ENCODE peak calls at places on chromosome 17, in nine cellular contexts. K is IMR-90; E is psoas muscle; H is activated CD4-positive, alpha-beta T cell treated with anti-CD3 and anti-CD28 coated beads, Interleukin-2, amount 50 U/mL, for 1 hour; C is prostate gland; J is mucosa of descending colon; G is activated T-cell treated with anti-CD3 and anti-CD28 coated beads, Interleukin-2, amount 50 U/mL, for 4 hours; D is NCI-H1930; M is B cell. A is an unnamed sample.

GRCh38 chr17:78113804-78114785 is 14.5 kb downstream of the TMC6 start:
- DNase-seq in H (no peak), C (no peak), E (peak; percentile 38), M (peak; percentile 25), G (no peak), J (no peak), K (no peak), D (no peak), A (peak; percentile 66)

GRCh38 chr17:15233022-15233805 is 31.9 kb downstream of the PMP22 start:
- DNase-seq in J (no peak), M (no peak), C (no peak), D (no peak), K (peak; percentile 75), E (peak; percentile 50), G (no peak), H (no peak), A (no peak)

GRCh38 chr17:61390479-61390791 is 9.2 kb upstream of the TBX2 start:
- DNase-seq in J (no peak), G (no peak), M (no peak), H (no peak), E (no peak), C (no peak), K (no peak), D (no peak), A (no peak)

GRCh38 chr17:29158515-29159275 is 21.5 kb downstream of the MYO18A start:
- DNase-seq in D (no peak), E (peak; percentile 44), K (peak; percentile 74), H (no peak), M (no peak), G (no peak), J (no peak), C (no peak), A (no peak)

GRCh38 chr17:42679492-42680330 is 1.9 kb downstream of the CCR10 start:
- DNase-seq in H (peak; percentile 72), E (peak; percentile 92), G (peak; percentile 66), J (peak; percentile 88), C (peak; percentile 78), D (peak; percentile 55), K (peak; percentile 75), M (peak; percentile 89), A (peak; percentile 89)

GRCh38 chr17:7179317-7180254 is at the start of gene ASGR1:
- DNase-seq in H (no peak), G (no peak), M (no peak), J (no peak), D (no peak), K (no peak), E (no peak), C (no peak), A (no peak)

GRCh38 chr17:19309701-19310100 is 52.8 kb downstream of the B9D1 start:
- DNase-seq in D (no peak), C (no peak), H (no peak), J (no peak), G (no peak), M (no peak), K (no peak), E (no peak), A (no peak)

GRCh38 chr17:40124279-40125141 is 2.7 kb downstream of the MSL1 start:
- DNase-seq in D (no peak), K (peak; percentile 48), J (no peak), H (no peak), G (no peak), E (no peak), C (no peak), M (no peak), A (no peak)

GRCh38 chr17:39763046-39763800 is 25.5 kb downstream of the GRB7 start:
- DNase-seq in D (no peak), C (no peak), E (no peak), G (no peak), M (no peak), H (no peak), K (peak; percentile 35), J (no peak), A (no peak)

GRCh38 chr17:39229274-39229913 is 3.6 kb upstream of the STAC2 start:
- DNase-seq in E (no peak), K (peak; percentile 37), G (no peak), M (no peak), D (no peak), J (no peak), C (no peak), H (no peak), A (no peak)

GRCh38 chr17:9406046-9406631 is 169.5 kb downstream of the STX8 start:
- DNase-seq in E (no peak), G (no peak), H (no peak), K (peak; percentile 49), M (no peak), J (no peak), C (no peak), D (no peak), A (no peak)

GRCh38 chr17:36144014-36144413 is 32.4 kb downstream of the TBC1D3B start:
- DNase-seq in M (no peak), K (no peak), J (no peak), G (no peak), E (no peak), H (no peak), D (no peak), C (no peak), A (no peak)

GRCh38 chr17:15404116-15404730 is 62.8 kb upstream of the TEKT3 start:
- DNase-seq in J (no peak), H (no peak), K (peak; percentile 79), M (no peak), C (no peak), E (no peak), D (no peak), G (no peak), A (no peak)

GRCh38 chr17:69060835-69061234 is at the start of gene ABCA9:
- DNase-seq in K (peak; percentile 21), C (no peak), J (no peak), H (no peak), D (no peak), M (no peak), G (no peak), E (no peak), A (no peak)

GRCh38 chr17:61368832-61369468 is 30.7 kb upstream of the TBX2 start:
- DNase-seq in C (no peak), M (no peak), K (no peak), H (no peak), J (no peak), D (no peak), G (no peak), E (no peak), A (no peak)

GRCh38 chr17:17545031-17545820 is 46.3 kb downstream of the PEMT start:
- DNase-seq in C (no peak), D (no peak), E (peak; percentile 57), J (no peak), M (no peak), H (no peak), G (no peak), K (peak; percentile 57), A (no peak)

GRCh38 chr17:43767713-43768059 is 9.1 kb upstream of the SOST start:
- DNase-seq in D (no peak), C (no peak), K (no peak), H (no peak), M (no peak), E (no peak), J (no peak), G (no peak), A (no peak)

GRCh38 chr17:49962599-49963276 is 6.3 kb upstream of the DLX4 start:
- DNase-seq in K (no peak), G (no peak), H (no peak), J (no peak), M (no peak), C (no peak), D (no peak), E (no peak), A (no peak)

GRCh38 chr17:30924341-30924740 is 2.6 kb downstream of the ADAP2 start:
- DNase-seq in G (no peak), M (no peak), K (no peak), E (no peak), J (no peak), H (no peak), D (no peak), C (no peak), A (no peak)

GRCh38 chr17:32565401-32565800 is 78.6 kb downstream of the CDK5R1 start:
- DNase-seq in M (no peak), H (no peak), G (no peak), C (no peak), D (no peak), E (no peak), K (no peak), J (no peak), A (no peak)

GRCh38 chr17:45852535-45853297 is 8.0 kb downstream of the SPPL2C start:
- DNase-seq in D (peak; percentile 26), K (peak; percentile 55), E (no peak), C (peak; percentile 50), G (peak; percentile 56), M (peak; percentile 68), H (peak; percentile 62), J (no peak), A (peak; percentile 73)

GRCh38 chr17:78375401-78376079 is 2.9 kb upstream of the PGS1 start:
- DNase-seq in E (no peak), K (peak; percentile 98), G (no peak), C (no peak), J (no peak), D (no peak), M (no peak), H (no peak), A (no peak)

GRCh38 chr17:16459271-16459670 is 32.7 kb downstream of the LRRC75A start:
- DNase-seq in G (no peak), E (no peak), J (peak; percentile 11), C (no peak), D (no peak), M (no peak), H (no peak), K (no peak), A (no peak)

GRCh38 chr17:10055251-10055975 is 143.0 kb downstream of the GAS7 start:
- DNase-seq in K (no peak), H (no peak), G (no peak), D (no peak), C (no peak), M (no peak), J (no peak), E (no peak), A (no peak)

GRCh38 chr17:66982011-66982508 is 17.6 kb downstream of the CACNG4 start:
- DNase-seq in D (no peak), J (no peak), K (no peak), G (no peak), E (no peak), H (no peak), C (no peak), M (no peak), A (no peak)

GRCh38 chr17:50148226-50149098 is 2.0 kb downstream of the PPP1R9B start:
- DNase-seq in K (peak; percentile 39), C (peak; percentile 83), G (peak; percentile 90), J (peak; percentile 86), H (peak; percentile 63), D (no peak), E (peak; percentile 75), M (peak; percentile 89), A (peak; percentile 88)